ENCODE peak calls at places on chromosomes 2 and 18, in six cellular contexts. D is cardiac septum, R is activated gamma-delta T cell treated with Interleukin-2 at 50 U/mL for 16 hours, V is epithelial cell of esophagus, B is T47D, T is dermis microvascular lymphatic vessel endothelial cell. M is an unnamed sample.

GRCh38 chr18:22283397-22283796 is 114.0 kb downstream of the GATA6 start:
- DNase-seq in D (no peak), R (no peak), V (peak), B (no peak), T (peak), M (no peak)

GRCh38 chr2:188701836-188702235 is 272.3 kb upstream of the COL3A1 start:
- DNase-seq in D (no peak), R (no peak), V (peak), B (no peak), T (peak), M (no peak)

GRCh38 chr2:72497761-72498160 is 328.1 kb downstream of the EXOC6B start:
- DNase-seq in D (no peak), R (no peak), V (no peak), B (no peak), T (no peak), M (no peak)

GRCh38 chr2:81327916-81328315 is 1023.4 kb upstream of the LRRTM1 start:
- DNase-seq in D (no peak), R (no peak), V (no peak), B (no peak), T (no peak), M (no peak)

GRCh38 chr18:70491734-70492348 is 203.0 kb downstream of the SOCS6 start:
- DNase-seq in D (no peak), R (peak), V (peak), B (peak), T (peak), M (peak)

GRCh38 chr2:120060088-120060623 is 47.3 kb downstream of the EPB41L5 start:
- DNase-seq in D (no peak), R (no peak), V (no peak), B (no peak), T (no peak), M (no peak)

GRCh38 chr18:58054041-58054733 is 10.2 kb downstream of the NEDD4L start:
- DNase-seq in D (no peak), R (no peak), V (peak), B (peak), T (no peak), M (no peak)

GRCh38 chr18:77032121-77032758 is 100.3 kb downstream of the MBP start:
- DNase-seq in D (no peak), R (no peak), V (no peak), B (no peak), T (no peak), M (no peak)

GRCh38 chr2:64204716-64205115 is 60.5 kb upstream of the PELI1 start:
- DNase-seq in D (no peak), R (no peak), V (no peak), B (no peak), T (no peak), M (no peak)

GRCh38 chr2:15943914-15944313 is 3.6 kb downstream of the MYCN start:
- DNase-seq in D (no peak), R (no peak), V (no peak), B (no peak), T (peak), M (no peak)

GRCh38 chr2:170972508-170973224 is 43.6 kb downstream of the GORASP2 start:
- DNase-seq in D (no peak), R (no peak), V (no peak), B (peak), T (no peak), M (no peak)

GRCh38 chr2:66317268-66317899 is 117.5 kb upstream of the MEIS1 start:
- DNase-seq in D (no peak), R (no peak), V (no peak), B (no peak), T (no peak), M (no peak)